ENCODE peak calls at places on chromosome 3, in five cellular contexts. M, A, D, S and P are unnamed samples.

GRCh38 chr3:104952587-104952986 is 414.1 kb upstream of the ALCAM start:
- DNase-seq in M (no peak), A (peak), D (peak), S (no peak), P (no peak)

GRCh38 chr3:136595862-136596697 is 156.1 kb downstream of the STAG1 start:
- DNase-seq in M (no peak), A (peak), D (peak), S (no peak), P (no peak)

GRCh38 chr3:127042634-127043033 is 59.7 kb downstream of the PLXNA1 start:
- DNase-seq in M (no peak), A (no peak), D (no peak), S (no peak), P (no peak)

GRCh38 chr3:147191795-147192385 is 214.5 kb downstream of the ZIC4 start:
- DNase-seq in M (no peak), A (peak), D (peak), S (peak), P (no peak)

GRCh38 chr3:123652346-123652984 is 67.6 kb upstream of the HACD2 start:
- DNase-seq in M (no peak), A (peak), D (peak), S (peak), P (peak)

GRCh38 chr3:112814256-112814655 is 32.4 kb downstream of the CD200R1L start:
- DNase-seq in M (no peak), A (peak), D (peak), S (no peak), P (no peak)

GRCh38 chr3:66933233-66933632 is 64.9 kb upstream of the KBTBD8 start:
- DNase-seq in M (no peak), A (no peak), D (no peak), S (no peak), P (no peak)

GRCh38 chr3:195183071-195183776 is 87.7 kb downstream of the XXYLT1 start:
- DNase-seq in M (no peak), A (no peak), D (no peak), S (no peak), P (no peak)

GRCh38 chr3:134527037-134527436 is 41.2 kb downstream of the CEP63 start:
- DNase-seq in M (no peak), A (no peak), D (no peak), S (no peak), P (no peak)

GRCh38 chr3:4978966-4979400 is 254 bp upstream of the BHLHE40 start:
- DNase-seq in M (peak), A (peak), D (peak), S (peak), P (no peak)

GRCh38 chr3:101847328-101847727 is 2.0 kb upstream of the NFKBIZ start:
- DNase-seq in M (no peak), A (no peak), D (no peak), S (no peak), P (no peak)

GRCh38 chr3:40382617-40382979 is 4.4 kb upstream of the ENTPD3 start:
- DNase-seq in M (no peak), A (no peak), D (no peak), S (no peak), P (no peak)

GRCh38 chr3:125010393-125010792 is 45.4 kb downstream of the HEG1 start:
- DNase-seq in M (no peak), A (no peak), D (no peak), S (no peak), P (no peak)

GRCh38 chr3:129992781-129993180 is 18.3 kb downstream of the TRH start:
- DNase-seq in M (no peak), A (no peak), D (peak), S (no peak), P (no peak)

GRCh38 chr3:44125241-44125640 is 116.4 kb upstream of the TOPAZ1 start:
- DNase-seq in M (no peak), A (no peak), D (no peak), S (no peak), P (no peak)

GRCh38 chr3:131224886-131225550 is 156.6 kb upstream of the NUDT16 start:
- DNase-seq in M (no peak), A (no peak), D (no peak), S (no peak), P (no peak)

GRCh38 chr3:43783987-43784639 is 93.4 kb downstream of the ABHD5 start:
- DNase-seq in M (no peak), A (no peak), D (no peak), S (no peak), P (no peak)

GRCh38 chr3:197494366-197495058 is 61.3 kb downstream of the BDH1 start:
- DNase-seq in M (no peak), A (no peak), D (peak), S (no peak), P (no peak)

GRCh38 chr3:160365872-160366522 is 33.0 kb downstream of the IFT80 start:
- DNase-seq in M (no peak), A (no peak), D (no peak), S (no peak), P (no peak)

GRCh38 chr3:197576838-197577237 is 21.1 kb upstream of the BDH1 start:
- DNase-seq in M (no peak), A (no peak), D (no peak), S (no peak), P (no peak)

GRCh38 chr3:167776144-167776685 is 40.7 kb downstream of the SERPINI1 start:
- DNase-seq in M (no peak), A (no peak), D (no peak), S (no peak), P (no peak)

GRCh38 chr3:98918586-98918985 is 17.1 kb upstream of the DCBLD2 start:
- DNase-seq in M (no peak), A (no peak), D (peak), S (no peak), P (no peak)

GRCh38 chr3:160678447-160678846 is 1.5 kb downstream of the ARL14 start:
- DNase-seq in M (no peak), A (no peak), D (no peak), S (no peak), P (no peak)

GRCh38 chr3:184608209-184608608 is 46.6 kb downstream of the EPHB3 start:
- DNase-seq in M (no peak), A (no peak), D (no peak), S (no peak), P (no peak)

GRCh38 chr3:183991403-183991802 is 26.3 kb downstream of the ABCC5 start:
- DNase-seq in M (no peak), A (no peak), D (no peak), S (no peak), P (no peak)

GRCh38 chr3:105166893-105167292 is 199.8 kb upstream of the ALCAM start:
- DNase-seq in M (no peak), A (no peak), D (peak), S (no peak), P (no peak)

GRCh38 chr3:5016218-5017161 is 37.3 kb downstream of the BHLHE40 start:
- DNase-seq in M (peak), A (no peak), D (peak), S (no peak), P (no peak)

GRCh38 chr3:145094355-145094941 is 1066.5 kb downstream of the PLOD2 start:
- DNase-seq in M (no peak), A (peak), D (peak), S (no peak), P (no peak)

GRCh38 chr3:124174463-124174862 is 182.5 kb upstream of the ROPN1 start:
- DNase-seq in M (no peak), A (no peak), D (no peak), S (no peak), P (no peak)

GRCh38 chr3:86830566-86830965 is 160.4 kb downstream of the VGLL3 start:
- DNase-seq in M (no peak), A (no peak), D (peak), S (no peak), P (no peak)

GRCh38 chr3:134471521-134472193 is 14.1 kb downstream of the ANAPC13 start:
- DNase-seq in M (no peak), A (no peak), D (no peak), S (no peak), P (no peak)

GRCh38 chr3:161264771-161265343 is 43.7 kb downstream of the NMD3 start:
- DNase-seq in M (no peak), A (no peak), D (peak), S (no peak), P (no peak)

GRCh38 chr3:58116161-58116955 is 94.4 kb downstream of the DNASE1L3 start:
- DNase-seq in M (peak), A (no peak), D (no peak), S (no peak), P (no peak)

GRCh38 chr3:111210003-111210699 is 138.5 kb downstream of the NECTIN3 start:
- DNase-seq in M (no peak), A (no peak), D (peak), S (no peak), P (no peak)